ENCODE peak calls at places on chromosomes 7 and 10, in four cellular contexts. B is stomach, K is RWPE1, D is AG04450. F is an unnamed sample.

GRCh38 chr7:30846378-30846777 is 65.3 kb upstream of the AQP1 start:
- DNase-seq in B (peak; percentile 61), K (peak; percentile 84), D (no peak), F (no peak)

GRCh38 chr10:22489975-22490374 is 144.7 kb downstream of the SPAG6 start:
- DNase-seq in B (no peak), K (no peak), D (no peak), F (no peak)

GRCh38 chr10:1323951-1324350 is 267.8 kb downstream of the WDR37 start:
- DNase-seq in B (no peak), K (no peak), D (no peak), F (no peak)

GRCh38 chr10:27542812-27543211 is 38.7 kb downstream of the RAB18 start:
- DNase-seq in B (no peak), K (no peak), D (no peak), F (no peak)

GRCh38 chr10:86047588-86047987 is 319.0 kb downstream of the GRID1 start:
- DNase-seq in B (no peak), K (no peak), D (no peak), F (no peak)

GRCh38 chr10:79184141-79184625 is 115.4 kb downstream of the ZMIZ1 start:
- DNase-seq in B (peak; percentile 50), K (peak; percentile 79), D (no peak), F (no peak)

GRCh38 chr10:78991187-78991586 is 77.6 kb upstream of the ZMIZ1 start:
- DNase-seq in B (no peak), K (peak; percentile 77), D (no peak), F (no peak)

GRCh38 chr10:24724381-24725228 is 918 bp upstream of the ARHGAP21 start:
- DNase-seq in B (peak; percentile 98), K (peak; percentile 96), D (peak; percentile 88), F (peak; percentile 98)

GRCh38 chr7:34061175-34061574 is 155.8 kb downstream of the BMPER start:
- DNase-seq in B (no peak), K (peak; percentile 61), D (peak; percentile 24), F (no peak)

GRCh38 chr10:28677889-28678686 is 767 bp downstream of the BAMBI start:
- DNase-seq in B (peak; percentile 31), K (no peak), D (no peak), F (no peak)

GRCh38 chr10:86329093-86329710 is 37.4 kb downstream of the GRID1 start:
- DNase-seq in B (no peak), K (no peak), D (no peak), F (no peak)

GRCh38 chr7:69199661-69200060 is 398.6 kb upstream of the AUTS2 start:
- DNase-seq in B (no peak), K (no peak), D (no peak), F (no peak)

GRCh38 chr10:36621346-36621745 is 504.1 kb upstream of the ANKRD30A start:
- DNase-seq in B (no peak), K (no peak), D (no peak), F (no peak)

GRCh38 chr7:95509199-95509598 is 23.5 kb downstream of the ASB4 start:
- DNase-seq in B (no peak), K (peak; percentile 7), D (no peak), F (no peak)

GRCh38 chr10:24718031-24718855 is 5.4 kb downstream of the ARHGAP21 start:
- DNase-seq in B (no peak), K (peak; percentile 52), D (peak; percentile 63), F (no peak)

GRCh38 chr10:98414932-98415709 is at the start of gene PYROXD2:
- DNase-seq in B (peak; percentile 89), K (peak; percentile 99), D (peak; percentile 81), F (peak; percentile 56)

GRCh38 chr10:49617281-49618020 is 3.6 kb downstream of the CHAT start:
- DNase-seq in B (no peak), K (no peak), D (no peak), F (no peak)

GRCh38 chr10:132135398-132135872 is 51.3 kb upstream of the DPYSL4 start:
- DNase-seq in B (no peak), K (no peak), D (no peak), F (no peak)

GRCh38 chr10:23359692-23360380 is 15.2 kb upstream of the C10orf67 start:
- DNase-seq in B (no peak), K (no peak), D (no peak), F (no peak)

GRCh38 chr10:14873090-14873760 is 5.4 kb upstream of the SUV39H2 start:
- DNase-seq in B (no peak), K (no peak), D (no peak), F (no peak)

GRCh38 chr7:24123061-24123460 is 160.9 kb upstream of the NPY start:
- DNase-seq in B (no peak), K (no peak), D (peak; percentile 7), F (no peak)

GRCh38 chr10:75507469-75507868 is 76.0 kb downstream of the LRMDA start:
- DNase-seq in B (no peak), K (no peak), D (no peak), F (no peak)

GRCh38 chr7:66921918-66922486 is 977 bp downstream of the TMEM248 start:
- DNase-seq in B (no peak), K (peak; percentile 26), D (no peak), F (peak; percentile 33)

GRCh38 chr10:71727429-71728217 is 8.0 kb upstream of the C10orf105 start:
- DNase-seq in B (peak; percentile 70), K (peak; percentile 39), D (no peak), F (peak; percentile 77)

GRCh38 chr7:66152538-66153191 is 38.0 kb downstream of the CRCP start:
- DNase-seq in B (no peak), K (no peak), D (no peak), F (no peak)

GRCh38 chr7:158588085-158588877 is 658 bp upstream of the PTPRN2 start:
- DNase-seq in B (no peak), K (no peak), D (no peak), F (no peak)

GRCh38 chr10:33010132-33011037 is 52.4 kb upstream of the ITGB1 start:
- DNase-seq in B (no peak), K (peak; percentile 65), D (peak; percentile 63), F (no peak)

GRCh38 chr7:115941703-115942268 is 88.8 kb downstream of the TFEC start:
- DNase-seq in B (no peak), K (peak; percentile 18), D (no peak), F (no peak)

GRCh38 chr7:87083865-87084519 is 24.5 kb upstream of the ELAPOR2 start:
- DNase-seq in B (no peak), K (no peak), D (no peak), F (no peak)

GRCh38 chr10:70381491-70382421 is 669 bp downstream of the LRRC20 start:
- DNase-seq in B (peak; percentile 39), K (peak; percentile 48), D (no peak), F (peak; percentile 68)

GRCh38 chr10:72013202-72013945 is 49.2 kb downstream of the CHST3 start:
- DNase-seq in B (peak; percentile 43), K (no peak), D (no peak), F (no peak)

GRCh38 chr7:130232209-130232608 is 24.5 kb downstream of the SSMEM1 start:
- DNase-seq in B (no peak), K (no peak), D (no peak), F (no peak)
- TF ChIP-seq CTCF in B (no peak), K (no peak), D (no peak), F (no peak)

GRCh38 chr7:72481934-72482333 is 69.8 kb upstream of the CALN1 start:
- DNase-seq in B (no peak), K (no peak), D (no peak), F (no peak)

DNA sequence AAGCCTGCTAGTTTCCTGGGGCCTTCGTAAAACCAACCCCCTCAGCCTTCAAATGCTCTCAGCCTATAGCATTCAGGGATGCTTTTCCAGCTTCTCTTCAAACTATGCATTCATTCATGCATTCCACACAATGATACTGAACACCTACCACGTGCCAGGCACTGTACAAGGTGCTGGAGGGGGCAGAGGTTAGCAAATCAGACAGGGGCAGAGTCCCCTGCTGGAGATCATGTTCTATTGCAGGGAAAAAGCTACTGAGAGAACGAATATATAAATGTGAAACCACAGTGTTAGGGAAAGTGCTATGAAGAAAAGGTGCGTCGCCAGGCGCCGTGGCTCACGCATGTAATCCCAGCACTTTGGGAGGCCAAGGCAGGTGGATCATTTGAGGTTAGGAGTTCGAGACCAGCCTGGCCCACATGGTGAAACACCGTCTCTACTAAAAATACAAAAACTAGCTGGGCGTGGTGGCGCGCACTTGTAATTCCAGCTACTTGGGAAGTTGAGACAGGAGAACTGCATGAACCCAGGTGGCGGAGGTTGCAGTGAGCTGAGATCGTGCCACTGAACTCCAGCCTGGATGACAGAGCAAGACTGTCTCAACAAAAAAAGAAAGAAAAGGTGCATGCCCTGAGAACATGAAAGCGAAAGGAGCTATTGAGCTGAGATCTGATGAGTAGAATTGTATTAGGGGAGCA is 64.6 kb upstream of the CALN1 start:
- DNase-seq in B (peak; percentile 9), K (no peak), D (no peak), F (no peak)
- TF ChIP-seq CTCF in B (no peak), K (no peak), D (no peak), F (no peak)

GRCh38 chr7:105488219-105488571 is 33.9 kb downstream of the PUS7 start:
- DNase-seq in B (no peak), K (no peak), D (no peak), F (no peak)
- TF ChIP-seq CTCF in B (no peak), K (peak; percentile 35), D (no peak), F (no peak)

GRCh38 chr10:116836087-116836486 is 13.2 kb upstream of the ENO4 start:
- DNase-seq in B (no peak), K (no peak), D (no peak), F (no peak)

GRCh38 chr10:116833986-116834760 is 15.1 kb upstream of the ENO4 start:
- DNase-seq in B (no peak), K (no peak), D (no peak), F (no peak)

GRCh38 chr10:116835658-116836057 is 13.6 kb upstream of the ENO4 start:
- DNase-seq in B (no peak), K (no peak), D (no peak), F (no peak)

GRCh38 chr10:116838143-116838725 is 11.1 kb upstream of the ENO4 start:
- DNase-seq in B (no peak), K (no peak), D (no peak), F (peak; percentile 27)

GRCh38 chr10:116836902-116837513 is 12.3 kb upstream of the ENO4 start:
- DNase-seq in B (no peak), K (no peak), D (no peak), F (no peak)
- TF ChIP-seq CTCF in B (no peak), K (no peak), D (peak; percentile 38), F (no peak)

GRCh38 chr10:128277267-128277666 is 151.0 kb upstream of the MKI67 start:
- DNase-seq in B (no peak), K (no peak), D (no peak), F (no peak)

GRCh38 chr10:128281343-128281742 is 155.1 kb upstream of the MKI67 start:
- DNase-seq in B (no peak), K (no peak), D (no peak), F (no peak)

GRCh38 chr10:128278362-128278761 is 152.1 kb upstream of the MKI67 start:
- DNase-seq in B (no peak), K (no peak), D (no peak), F (no peak)

GRCh38 chr10:128275405-128275804 is 149.2 kb upstream of the MKI67 start:
- DNase-seq in B (no peak), K (no peak), D (no peak), F (no peak)

GRCh38 chr10:128280271-128280670 is 154.0 kb upstream of the MKI67 start:
- DNase-seq in B (no peak), K (no peak), D (no peak), F (no peak)
- TF ChIP-seq CTCF in B (no peak), K (no peak), D (no peak), F (no peak)